ENCODE peak calls at places on chromosome 17, in four cellular contexts. One of them, this sample, is unnamed.
A peak's percentile ranks its signal among the peaks of the same experiment; 100 is the strongest.

GRCh38 chr17:43779145-43780125 is 658 bp upstream of the DUSP3 start:
- DNase-seq in GM04503: no peak
- DNase-seq in A172: no peak
- DNase-seq in GF-D8: peak; percentile 77
- DNase-seq in this sample: no peak

GRCh38 chr17:50841949-50842354 is 6.6 kb downstream of the WFIKKN2 start:
- DNase-seq in GM04503: no peak
- DNase-seq in A172: peak; percentile 78
- DNase-seq in GF-D8: no peak
- DNase-seq in this sample: peak; percentile 75

GRCh38 chr17:76266244-76266938 is 1.2 kb downstream of the UBALD2 start:
- DNase-seq in A172: peak; percentile 33
- DNase-seq in GF-D8: no peak
- DNase-seq in GM04503: no peak
- DNase-seq in this sample: no peak

GRCh38 chr17:38357488-38358123 is 6.0 kb downstream of the SOCS7 start:
- DNase-seq in GF-D8: no peak
- DNase-seq in GM04503: no peak
- DNase-seq in A172: no peak
- DNase-seq in this sample: no peak

GRCh38 chr17:4064366-4064765 is 78.5 kb downstream of the ZZEF1 start:
- DNase-seq in GM04503: no peak
- DNase-seq in A172: no peak
- DNase-seq in GF-D8: no peak
- DNase-seq in this sample: no peak

GRCh38 chr17:48483471-48484131 is 47.2 kb downstream of the HOXB1 start:
- DNase-seq in A172: peak; percentile 100
- DNase-seq in GM04503: peak; percentile 96
- DNase-seq in GF-D8: peak; percentile 73
- DNase-seq in this sample: peak; percentile 57

GRCh38 chr17:39208893-39209292 is 8.8 kb downstream of the RPL19 start:
- DNase-seq in GM04503: no peak
- DNase-seq in A172: no peak
- DNase-seq in GF-D8: peak; percentile 44
- DNase-seq in this sample: no peak

GRCh38 chr17:17606416-17607000 is 15.0 kb upstream of the PEMT start:
- DNase-seq in GM04503: no peak
- DNase-seq in GF-D8: no peak
- DNase-seq in A172: no peak
- DNase-seq in this sample: no peak

GRCh38 chr17:11981862-11982261 is 15.4 kb downstream of the ZNF18 start:
- DNase-seq in A172: no peak
- DNase-seq in GF-D8: no peak
- DNase-seq in GM04503: no peak
- DNase-seq in this sample: no peak

GRCh38 chr17:65099941-65100315 is 37.2 kb upstream of the RGS9 start:
- DNase-seq in GF-D8: no peak
- DNase-seq in A172: peak; percentile 90
- DNase-seq in GM04503: no peak
- DNase-seq in this sample: no peak

GRCh38 chr17:76382803-76383644 is 1.4 kb upstream of the SPHK1 start:
- DNase-seq in A172: no peak
- DNase-seq in GM04503: no peak
- DNase-seq in GF-D8: peak; percentile 54
- DNase-seq in this sample: peak; percentile 81

GRCh38 chr17:7589204-7589868 is 558 bp downstream of the SOX15 start:
- DNase-seq in GF-D8: no peak
- DNase-seq in A172: no peak
- DNase-seq in GM04503: no peak
- DNase-seq in this sample: peak; percentile 70

GRCh38 chr17:55609737-55610201 is 98.5 kb upstream of the SMIM36 start:
- DNase-seq in GM04503: no peak
- DNase-seq in GF-D8: no peak
- DNase-seq in A172: peak; percentile 10
- DNase-seq in this sample: no peak

GRCh38 chr17:17561408-17562144 is 29.9 kb downstream of the PEMT start:
- DNase-seq in GM04503: no peak
- DNase-seq in A172: no peak
- DNase-seq in GF-D8: no peak
- DNase-seq in this sample: no peak

GRCh38 chr17:31672161-31672819 is 186.8 kb downstream of the COPRS start:
- DNase-seq in GM04503: no peak
- DNase-seq in GF-D8: no peak
- DNase-seq in A172: no peak
- DNase-seq in this sample: no peak

GRCh38 chr17:64355536-64356303 is 34.9 kb downstream of the PECAM1 start:
- DNase-seq in A172: peak; percentile 26
- DNase-seq in GM04503: no peak
- DNase-seq in GF-D8: no peak
- DNase-seq in this sample: no peak

This sample was measured in 8988T.